ENCODE peak calls at places on chromosome 16, in nine cellular contexts. L, D, Y, Z, F, H, C, N and R are unnamed samples.

GRCh38 chr16:3949287-3949686 is 68.8 kb upstream of the CREBBP start:
- DNase-seq in L (no peak), D (no peak), Y (no peak), Z (no peak), F (no peak), H (no peak), C (no peak), N (no peak), R (no peak)

GRCh38 chr16:3017262-3017805 is 649 bp downstream of the CLDN6 start:
- DNase-seq in L (no peak), D (no peak), Y (no peak), Z (no peak), F (no peak), H (no peak), C (no peak), N (peak; percentile 58), R (no peak)

GRCh38 chr16:25108054-25108453 is 3.5 kb upstream of the LCMT1 start:
- DNase-seq in L (no peak), D (no peak), Y (no peak), Z (no peak), F (peak; percentile 55), H (no peak), C (no peak), N (no peak), R (peak; percentile 45)

GRCh38 chr16:11250091-11250785 is 5.8 kb downstream of the SOCS1 start:
- DNase-seq in L (peak; percentile 38), D (no peak), Y (no peak), Z (no peak), F (no peak), H (no peak), C (peak; percentile 55), N (no peak), R (no peak)

GRCh38 chr16:51084074-51084928 is 66.8 kb downstream of the SALL1 start:
- DNase-seq in L (no peak), D (no peak), Y (no peak), Z (no peak), F (peak; percentile 6), H (no peak), C (no peak), N (no peak), R (no peak)

GRCh38 chr16:88561485-88562369 is 8.5 kb upstream of the ZC3H18 start:
- DNase-seq in L (peak; percentile 62), D (peak; percentile 63), Y (peak; percentile 42), Z (peak; percentile 45), F (peak; percentile 56), H (peak; percentile 63), C (peak; percentile 13), N (peak; percentile 73), R (peak; percentile 65)

GRCh38 chr16:27174798-27175197 is 28.5 kb upstream of the KDM8 start:
- DNase-seq in L (no peak), D (peak; percentile 52), Y (no peak), Z (no peak), F (no peak), H (peak; percentile 68), C (no peak), N (no peak), R (no peak)

GRCh38 chr16:84926462-84926861 is 84.9 kb downstream of the ZDHHC7 start:
- DNase-seq in L (no peak), D (no peak), Y (no peak), Z (no peak), F (no peak), H (no peak), C (no peak), N (no peak), R (no peak)

GRCh38 chr16:51553314-51553713 is 402.2 kb upstream of the SALL1 start:
- DNase-seq in L (no peak), D (no peak), Y (no peak), Z (no peak), F (no peak), H (no peak), C (no peak), N (no peak), R (no peak)

GRCh38 chr16:57530104-57530522 is 6.3 kb downstream of the CCDC102A start:
- DNase-seq in L (no peak), D (no peak), Y (no peak), Z (peak; percentile 78), F (peak; percentile 55), H (peak; percentile 79), C (peak; percentile 29), N (no peak), R (peak; percentile 47)

GRCh38 chr16:13306153-13306552 is 404.8 kb downstream of the SHISA9 start:
- DNase-seq in L (no peak), D (no peak), Y (no peak), Z (no peak), F (no peak), H (no peak), C (no peak), N (no peak), R (no peak)

GRCh38 chr16:53744449-53744848 is 40.5 kb downstream of the FTO start:
- DNase-seq in L (no peak), D (no peak), Y (no peak), Z (no peak), F (peak; percentile 24), H (no peak), C (no peak), N (no peak), R (peak; percentile 47)

GRCh38 chr16:24075929-24076716 is 180.0 kb upstream of the CACNG3 start:
- DNase-seq in L (no peak), D (no peak), Y (no peak), Z (no peak), F (peak; percentile 47), H (peak; percentile 40), C (no peak), N (peak; percentile 13), R (peak; percentile 26)

GRCh38 chr16:83633285-83633684 is 174.5 kb upstream of the HSBP1 start:
- DNase-seq in L (no peak), D (no peak), Y (no peak), Z (no peak), F (no peak), H (no peak), C (no peak), N (no peak), R (no peak)

GRCh38 chr16:11639925-11640899 is 28.0 kb upstream of the SNN start:
- DNase-seq in L (peak; percentile 48), D (peak; percentile 94), Y (peak; percentile 63), Z (peak; percentile 93), F (peak; percentile 94), H (peak; percentile 77), C (peak; percentile 99), N (peak; percentile 45), R (peak; percentile 87)

GRCh38 chr16:65218348-65218747 is 96.5 kb upstream of the CDH11 start:
- DNase-seq in L (no peak), D (no peak), Y (no peak), Z (no peak), F (no peak), H (no peak), C (no peak), N (no peak), R (no peak)

GRCh38 chr16:57143125-57143965 is 42.5 kb downstream of the PSME3IP1 start:
- DNase-seq in L (no peak), D (no peak), Y (peak; percentile 50), Z (no peak), F (no peak), H (no peak), C (no peak), N (no peak), R (no peak)

GRCh38 chr16:12289175-12290063 is 312.9 kb downstream of the SNX29 start:
- DNase-seq in L (peak; percentile 12), D (no peak), Y (peak; percentile 58), Z (no peak), F (no peak), H (no peak), C (no peak), N (peak; percentile 20), R (no peak)

GRCh38 chr16:58756650-58757332 is 22.7 kb upstream of the GOT2 start:
- DNase-seq in L (no peak), D (no peak), Y (no peak), Z (no peak), F (no peak), H (no peak), C (no peak), N (no peak), R (no peak)
- TF ChIP-seq CTCF in L (no peak), D (no peak), Y (no peak), Z (no peak), F (no peak), H (no peak), C (no peak), N (no peak), R (no peak)

GRCh38 chr16:81405702-81406113 is 38.9 kb upstream of the CMIP start:
- DNase-seq in L (no peak), D (peak; percentile 96), Y (no peak), Z (no peak), F (no peak), H (peak; percentile 88), C (peak; percentile 74), N (no peak), R (peak; percentile 89)
- TF ChIP-seq CTCF in L (no peak), D (no peak), Y (no peak), Z (no peak), F (no peak), H (peak; percentile 7), C (peak; percentile 34), N (no peak), R (peak; percentile 24)

GRCh38 chr16:21302454-21302853 is 24.4 kb upstream of the CRYM start:
- DNase-seq in L (no peak), D (no peak), Y (peak; percentile 45), Z (no peak), F (no peak), H (peak; percentile 25), C (no peak), N (peak; percentile 13), R (no peak)

GRCh38 chr16:21302898-21303528 is 24.9 kb upstream of the CRYM start:
- DNase-seq in L (no peak), D (peak; percentile 35), Y (peak; percentile 41), Z (no peak), F (peak; percentile 2), H (peak; percentile 60), C (peak; percentile 47), N (no peak), R (no peak)

GRCh38 chr16:21301895-21302291 is 23.8 kb upstream of the CRYM start:
- DNase-seq in L (no peak), D (no peak), Y (no peak), Z (no peak), F (no peak), H (no peak), C (no peak), N (no peak), R (no peak)

GRCh38 chr16:21300309-21301167 is 22.4 kb upstream of the CRYM start:
- DNase-seq in L (peak; percentile 82), D (peak; percentile 96), Y (peak; percentile 100), Z (peak; percentile 99), F (peak; percentile 96), H (peak; percentile 98), C (peak; percentile 100), N (peak; percentile 94), R (peak; percentile 98)

GRCh38 chr16:21301168-21301894 is 23.2 kb upstream of the CRYM start:
- DNase-seq in L (peak; percentile 71), D (peak; percentile 91), Y (peak; percentile 93), Z (peak; percentile 73), F (peak; percentile 92), H (peak; percentile 85), C (no peak), N (peak; percentile 75), R (peak; percentile 92)
- TF ChIP-seq CTCF in L (no peak), D (peak; percentile 33), Y (no peak), Z (no peak), F (peak; percentile 1), H (peak; percentile 26), C (peak; percentile 19), N (peak; percentile 36), R (peak; percentile 45)

DNA sequence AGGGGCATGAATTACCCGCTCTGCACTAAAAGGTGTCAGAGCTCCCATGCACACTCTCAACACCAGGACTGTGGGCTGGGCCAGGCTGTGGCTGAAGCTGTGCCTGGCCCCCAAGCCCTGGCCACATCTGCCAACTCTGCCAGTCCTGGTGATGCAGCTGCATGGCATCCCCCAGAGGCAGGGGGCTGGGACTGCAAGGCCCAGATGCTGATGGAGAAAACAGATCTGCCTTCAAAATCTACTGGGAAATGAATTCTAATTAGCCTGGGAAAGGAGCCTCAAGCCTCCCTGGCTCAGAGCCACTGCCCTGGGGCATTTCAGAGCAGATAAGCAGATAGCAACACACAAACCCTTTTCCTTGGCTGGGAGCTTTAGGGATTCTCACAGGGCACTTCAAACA is 3.4 kb downstream of the CHST6 start:
- DNase-seq in L (no peak), D (peak; percentile 57), Y (no peak), Z (no peak), F (no peak), H (no peak), C (no peak), N (peak; percentile 35), R (peak; percentile 69)
- TF ChIP-seq CTCF in L (no peak), D (no peak), Y (no peak), Z (no peak), F (peak; percentile 21), H (no peak), C (no peak), N (peak; percentile 38), R (peak; percentile 41)